ENCODE peak calls at places on chromosomes 12 and 14, in ten cellular contexts. P, O, K, R, Z, H, D, M, G and U are unnamed samples.

GRCh38 chr14:65255029-65255545 is 152.8 kb upstream of the MAX start:
- DNase-seq in P (no peak), O (no peak), K (no peak), R (no peak), Z (no peak), H (no peak), D (peak; percentile 54), M (peak; percentile 82), G (no peak), U (no peak)

GRCh38 chr14:76201162-76201561 is 49.4 kb downstream of the GPATCH2L start:
- DNase-seq in P (no peak), O (no peak), K (no peak), R (no peak), Z (no peak), H (no peak), D (no peak), M (peak; percentile 62), G (no peak), U (no peak)

GRCh38 chr12:121799842-121800693 is 3.7 kb upstream of the SETD1B start:
- DNase-seq in P (peak; percentile 70), O (peak; percentile 87), K (no peak), R (peak; percentile 83), Z (peak; percentile 66), H (peak; percentile 55), D (no peak), M (peak; percentile 73), G (peak; percentile 96), U (peak; percentile 58)

GRCh38 chr14:74929242-74929641 is 6.2 kb upstream of the RPS6KL1 start:
- DNase-seq in P (no peak), O (no peak), K (no peak), R (no peak), Z (no peak), H (no peak), D (no peak), M (no peak), G (no peak), U (no peak)

GRCh38 chr14:20428010-20428365 is 8.0 kb downstream of the KLHL33 start:
- DNase-seq in P (no peak), O (no peak), K (no peak), R (no peak), Z (no peak), H (no peak), D (no peak), M (no peak), G (no peak), U (no peak)

GRCh38 chr12:76226397-76226796 is 121.8 kb downstream of the BBS10 start:
- DNase-seq in P (no peak), O (no peak), K (no peak), R (no peak), Z (no peak), H (no peak), D (no peak), M (no peak), G (no peak), U (no peak)

GRCh38 chr14:103104654-103105511 is 10.4 kb downstream of the EXOC3L4 start:
- DNase-seq in P (peak; percentile 85), O (peak; percentile 70), K (peak; percentile 69), R (peak; percentile 71), Z (peak; percentile 56), H (peak; percentile 54), D (no peak), M (peak; percentile 73), G (peak; percentile 82), U (peak; percentile 52)

GRCh38 chr12:195951-196350 is 18.0 kb downstream of the SLC6A12 start:
- DNase-seq in P (no peak), O (no peak), K (no peak), R (no peak), Z (no peak), H (no peak), D (no peak), M (no peak), G (no peak), U (no peak)